ENCODE peak calls at places on chromosomes 6 and 20, in seven cellular contexts. V is NCI-H345, S is lower lobe of right lung, T is upper lobe of right lung, K is left ventricle myocardium inferior, D is DMS79, M is body of pancreas. A is an unnamed sample.

GRCh38 chr6:126546771-126547170 is 206.9 kb downstream of the CENPW start:
- DNase-seq in V (no peak), S (no peak), T (no peak), K (no peak), D (no peak), M (no peak), A (no peak)

GRCh38 chr20:1943267-1944002 is 48.2 kb downstream of the SIRPA start:
- DNase-seq in V (no peak), S (peak), T (no peak), K (peak), D (no peak), M (peak), A (peak)

GRCh38 chr6:142444388-142444787 is 142.6 kb downstream of the ADGRG6 start:
- DNase-seq in V (no peak), S (no peak), T (no peak), K (no peak), D (no peak), M (no peak), A (no peak)

GRCh38 chr20:9609892-9610502 is 95.6 kb downstream of the LAMP5 start:
- DNase-seq in V (peak), S (no peak), T (no peak), K (no peak), D (peak), M (peak), A (peak)

GRCh38 chr6:134073156-134073555 is 20.7 kb upstream of the SLC2A12 start:
- DNase-seq in V (peak), S (no peak), T (no peak), K (no peak), D (no peak), M (no peak), A (no peak)

GRCh38 chr6:106702046-106702445 is 72.7 kb downstream of the QRSL1 start:
- DNase-seq in V (peak), S (no peak), T (no peak), K (no peak), D (no peak), M (no peak), A (no peak)

GRCh38 chr20:32485770-32486248 is 99.3 kb downstream of the NOL4L start:
- DNase-seq in V (no peak), S (no peak), T (no peak), K (no peak), D (no peak), M (no peak), A (no peak)

GRCh38 chr20:52054123-52054522 is 137.5 kb downstream of the ZFP64 start:
- DNase-seq in V (no peak), S (no peak), T (no peak), K (no peak), D (no peak), M (no peak), A (no peak)